ENCODE peak calls at places on chromosomes 3 and 15, in five cellular contexts. O is right atrium auricular region; E is CD8-positive, alpha-beta T cell; Q is endodermal cell; F is left ventricle myocardium inferior. W is an unnamed sample. For H3K27me3, the result is how much of the 10 kb centered on the place peaks cover.

GRCh38 chr3:54104084-54104483 is 18.3 kb upstream of the CACNA2D3 start:
- DNase-seq in E (no peak), Q (peak), F (no peak), O (no peak), W (no peak)

GRCh38 chr3:38460377-38461085 is 6.8 kb downstream of the ACVR2B start:
- DNase-seq in F (no peak), Q (no peak), O (no peak), E (no peak), W (no peak)

GRCh38 chr15:42084465-42085235 is 9.7 kb downstream of the PLA2G4D start:
- DNase-seq in O (peak), Q (peak), F (peak), E (peak), W (no peak)

GRCh38 chr3:109926376-109926775 is 589.0 kb upstream of the DPPA4 start:
- DNase-seq in O (no peak), E (no peak), F (no peak), Q (no peak), W (no peak)

GRCh38 chr3:63968612-63969350 is 54.5 kb downstream of the PSMD6 start:
- DNase-seq in O (no peak), E (no peak), Q (no peak), F (no peak), W (no peak)

GRCh38 chr15:46088486-46089437 is 453.9 kb downstream of the SQOR start:
- DNase-seq in Q (no peak), E (no peak), F (no peak), O (no peak), W (no peak)

GRCh38 chr3:107367353-107367752 is 9.9 kb upstream of the CCDC54 start:
- DNase-seq in O (no peak), E (no peak), F (no peak), Q (no peak), W (no peak)

GRCh38 chr15:76904461-76905012 is 603 bp downstream of the SCAPER start:
- DNase-seq in Q (peak), O (no peak), F (no peak), E (no peak), W (no peak)

GRCh38 chr3:190619353-190619752 is 105.5 kb downstream of the IL1RAP start:
- DNase-seq in O (no peak), E (no peak), Q (no peak), F (no peak), W (no peak)

GRCh38 chr3:37375184-37376120 is 201.1 kb upstream of the LRRFIP2 start:
- DNase-seq in O (no peak), Q (peak), E (no peak), F (no peak), W (no peak)

GRCh38 chr15:77532067-77532710 is 100.5 kb downstream of the LINGO1 start:
- DNase-seq in Q (peak), F (no peak), E (no peak), O (no peak), W (no peak)

GRCh38 chr3:150170843-150171513 is 200.3 kb upstream of the PFN2 start:
- DNase-seq in O (no peak), Q (no peak), F (peak), E (no peak), W (no peak)

GRCh38 chr15:64635486-64635815 is 139.9 kb downstream of the RBPMS2 start:
- DNase-seq in E (no peak), F (no peak), Q (peak), O (peak), W (no peak)

GRCh38 chr15:64634020-64634419 is 141.4 kb downstream of the RBPMS2 start:
- DNase-seq in O (no peak), F (no peak), E (peak), Q (peak), W (no peak)

GRCh38 chr15:64636101-64636500 is 139.3 kb downstream of the RBPMS2 start:
- DNase-seq in O (no peak), F (no peak), Q (no peak), E (no peak), W (no peak)

GRCh38 chr15:64633332-64633731 is 142.1 kb downstream of the RBPMS2 start:
- DNase-seq in F (no peak), Q (no peak), O (no peak), E (no peak), W (no peak)

DNA sequence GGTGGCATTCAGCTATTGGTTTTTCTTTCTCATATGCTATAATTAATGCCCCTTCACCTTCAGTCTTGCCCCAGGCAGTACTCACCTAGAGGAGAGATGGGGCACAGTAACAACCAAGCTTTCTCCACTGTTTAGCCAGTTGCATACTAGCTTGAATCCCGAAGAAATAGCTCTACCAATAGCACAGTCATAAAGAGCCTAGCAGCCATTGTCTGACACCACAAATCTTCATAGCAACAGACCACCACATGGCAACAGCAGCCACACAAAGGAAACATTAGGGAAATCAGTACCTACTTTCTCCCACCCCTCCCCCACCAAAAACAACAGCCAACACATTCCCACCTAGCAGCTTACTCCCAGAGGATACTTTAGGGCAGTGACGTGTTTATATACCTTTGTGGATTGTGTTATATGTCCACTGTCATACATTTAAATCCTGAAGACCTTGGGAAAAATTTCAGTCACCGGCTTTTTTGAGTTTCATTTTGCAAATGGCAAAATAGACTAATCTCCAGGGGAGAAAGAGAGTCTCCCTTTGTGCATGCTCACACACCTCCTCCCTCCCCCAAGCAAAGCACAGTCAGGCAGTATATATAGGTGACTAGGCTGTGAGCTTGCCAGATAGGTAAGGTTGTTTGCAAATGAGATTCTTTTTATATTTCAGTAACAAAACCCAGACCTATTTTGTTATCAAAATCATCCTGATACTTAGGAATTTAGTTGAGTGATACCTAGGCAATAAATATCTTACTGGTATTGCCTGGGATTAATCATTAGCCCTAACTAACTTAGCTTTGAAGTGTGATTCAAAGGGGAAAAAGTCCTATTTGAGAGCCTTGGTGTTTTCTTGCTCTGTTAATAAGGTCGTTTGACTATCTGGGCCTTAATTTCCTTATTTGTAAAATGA is 140.6 kb downstream of the RBPMS2 start:
- DNase-seq in E (no peak), F (no peak), O (no peak), Q (peak), W (no peak)
- H3K27ac ChIP-seq in E (peak), F (peak), O (peak), Q (peak), W (peak)

DNA sequence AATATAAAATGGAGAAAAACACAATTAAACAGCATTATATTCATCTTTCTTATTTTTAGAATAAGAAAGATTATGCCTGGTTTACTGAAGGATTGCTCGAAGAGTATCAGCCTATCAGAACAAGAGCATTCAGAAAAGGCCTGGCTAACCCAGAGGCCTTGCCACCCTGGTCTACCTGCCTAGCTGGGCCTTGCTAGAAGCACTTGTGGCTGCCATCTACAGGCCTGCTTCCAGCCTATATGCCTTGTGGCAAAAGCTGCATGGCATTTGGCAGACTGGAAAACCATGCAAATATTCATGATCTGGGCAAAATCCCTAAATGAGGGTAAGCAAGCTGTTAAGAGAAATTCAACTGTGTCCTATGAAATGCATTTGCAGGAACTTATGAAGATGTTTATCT is 9.3 kb upstream of the ATP13A4 start:
- DNase-seq in F (no peak), E (no peak), Q (peak), O (no peak), W (no peak)
- TF ChIP-seq CTCF in F (peak), E (no peak), Q (peak), O (no peak), W (no peak)

GRCh38 chr3:44915702-44916438 is 41.5 kb downstream of the TGM4 start:
- DNase-seq in F (no peak), O (no peak), Q (peak), E (no peak), W (no peak)
- H3K27me3 ChIP-seq in F (under half), O (under half), Q (under half), E (under half), W (under half)

GRCh38 chr3:40720351-40720750 is 195.6 kb downstream of the ZNF621 start:
- DNase-seq in F (no peak), Q (no peak), O (no peak), E (no peak), W (no peak)
- H3K27ac ChIP-seq in F (no peak), Q (no peak), O (no peak), E (no peak), W (no peak)

W was measured in esophagus squamous epithelium.